ENCODE peak calls at places on chromosomes 2 and 18, in seven cellular contexts. Z is K562; T is CD8-positive, alpha-beta T cell; W is kidney; I is psoas muscle; L is OCI-LY7; D is AG04450. P is an unnamed sample. For H3K9me3, the result is how much of the 10 kb centered on the place peaks cover.

GRCh38 chr2:182020319-182021055 is 34.8 kb downstream of the PPP1R1C start:
- DNase-seq in Z (no peak), T (no peak), W (no peak), I (no peak), L (no peak), D (no peak), P (no peak)

GRCh38 chr2:100527420-100528015 is 35.3 kb upstream of the PDCL3 start:
- DNase-seq in Z (no peak), T (no peak), W (no peak), I (no peak), L (no peak), D (no peak), P (no peak)

GRCh38 chr2:73999881-74000597 is 15.3 kb downstream of the TET3 start:
- DNase-seq in Z (no peak), T (no peak), W (no peak), I (no peak), L (no peak), D (peak), P (peak)

GRCh38 chr2:45643543-45644542 is 7.6 kb upstream of the PRKCE start:
- DNase-seq in Z (peak), T (peak), W (peak), I (peak), L (peak), D (no peak), P (peak)

GRCh38 chr18:38262666-38263065 is 697.1 kb upstream of the CELF4 start:
- DNase-seq in Z (no peak), T (no peak), W (no peak), I (no peak), L (no peak), D (no peak), P (no peak)

GRCh38 chr2:16226942-16227664 is 286.8 kb downstream of the MYCN start:
- DNase-seq in Z (no peak), T (no peak), W (no peak), I (no peak), L (no peak), D (no peak), P (no peak)

GRCh38 chr18:75681538-75682115 is 254.1 kb upstream of the SMIM21 start:
- DNase-seq in Z (no peak), T (no peak), W (no peak), I (no peak), L (no peak), D (no peak), P (no peak)

GRCh38 chr2:201806442-201806841 is at the start of gene CDK15:
- DNase-seq in Z (peak), T (no peak), W (peak), I (no peak), L (no peak), D (no peak), P (peak)

GRCh38 chr18:5197461-5197860 is 404 bp upstream of the AKAIN1 start:
- DNase-seq in Z (no peak), T (no peak), W (no peak), I (no peak), L (no peak), D (no peak), P (no peak)

GRCh38 chr18:28399781-28400362 is 222.9 kb upstream of the CDH2 start:
- DNase-seq in Z (no peak), T (no peak), W (no peak), I (no peak), L (no peak), D (no peak), P (no peak)

DNA sequence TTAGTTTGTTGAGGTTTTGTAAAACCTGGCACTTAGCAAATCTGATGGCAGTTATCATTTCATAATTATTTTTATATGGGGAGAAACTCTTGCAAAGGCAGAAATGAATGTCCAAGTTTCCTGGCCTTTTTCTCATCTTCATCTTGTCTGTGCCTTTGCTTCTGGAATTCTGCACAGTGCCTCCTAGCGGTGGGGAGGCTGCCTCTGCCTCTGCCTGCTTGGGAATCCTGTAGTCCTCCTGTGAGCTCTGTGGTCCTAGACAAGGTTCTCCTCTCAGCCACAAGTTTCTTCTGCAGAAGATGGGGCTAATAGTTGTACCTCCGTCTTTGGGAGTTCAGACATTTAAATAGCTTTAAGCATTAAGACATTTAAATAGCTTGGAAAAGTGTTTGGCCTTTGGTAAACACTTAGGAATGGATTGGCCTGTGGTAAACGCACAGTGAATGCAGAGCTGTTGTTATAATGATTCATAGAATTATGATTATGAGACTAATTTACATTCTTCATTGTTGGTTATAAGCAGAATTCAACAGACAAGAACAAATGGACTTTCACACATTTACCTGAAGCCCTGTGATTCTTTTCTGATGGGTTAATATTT is 101.2 kb downstream of the ZNF236 start:
- DNase-seq in Z (peak), T (no peak), W (no peak), I (no peak), L (no peak), D (no peak), P (no peak)
- H3K4me3 ChIP-seq in Z (no peak), T (no peak), W (no peak), I (no peak), L (no peak), D (no peak), P (no peak)

DNA sequence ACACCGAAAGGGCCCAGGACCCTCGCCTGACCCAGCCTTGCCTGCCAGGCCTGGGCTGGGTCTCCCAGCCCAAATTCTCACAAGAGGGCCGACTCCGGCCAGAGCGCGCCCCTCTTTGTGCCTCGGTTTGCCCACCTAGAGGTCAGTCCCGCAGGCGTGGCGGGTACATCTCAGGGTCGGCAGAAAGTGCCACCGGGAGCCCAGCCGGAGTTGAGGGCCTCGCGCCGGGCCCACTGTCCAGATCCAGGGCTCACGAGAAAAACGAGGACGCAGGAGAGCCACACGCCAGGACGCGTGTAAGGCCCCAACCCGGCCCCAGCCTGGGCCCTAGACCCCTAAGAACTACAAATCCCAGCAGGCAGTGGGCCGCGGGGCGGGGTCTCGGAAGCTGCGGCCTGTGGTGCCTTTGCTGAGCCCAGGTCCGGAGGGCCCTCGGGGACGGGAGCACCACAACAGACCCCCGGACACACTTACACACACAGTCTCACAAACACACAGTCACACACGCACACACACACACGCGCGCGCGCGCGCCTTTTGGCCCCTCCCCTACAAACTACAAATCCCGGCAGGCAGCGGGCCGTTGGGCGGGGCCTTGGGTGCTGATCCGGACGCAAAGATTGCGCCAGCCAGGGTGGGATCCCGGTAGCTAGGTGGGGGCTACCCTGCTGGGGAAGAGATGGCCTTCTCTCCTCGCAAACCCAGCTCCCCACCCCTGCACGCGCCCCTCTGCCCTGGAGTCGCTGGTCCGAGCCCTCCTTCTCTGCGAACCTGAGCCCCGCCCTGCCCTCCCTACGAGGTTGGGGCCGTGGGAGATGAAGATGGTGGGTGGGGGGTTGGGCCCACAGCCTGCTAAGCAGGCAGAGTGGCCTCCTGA is at the start of gene SH2D6:
- DNase-seq in Z (peak), T (peak), W (peak), I (peak), L (peak), D (peak), P (peak)
- TF ChIP-seq CTCF in Z (no peak), T (no peak), W (no peak), I (no peak), L (no peak), D (no peak), P (no peak)

GRCh38 chr2:168208652-168209051 is 38.7 kb downstream of the STK39 start:
- DNase-seq in Z (peak), T (no peak), W (no peak), I (no peak), L (no peak), D (no peak), P (no peak)
- H3K9me3 ChIP-seq in Z (under half), T (under half), W (under half), I (under half), L (under half), D (under half), P (under half)

DNA sequence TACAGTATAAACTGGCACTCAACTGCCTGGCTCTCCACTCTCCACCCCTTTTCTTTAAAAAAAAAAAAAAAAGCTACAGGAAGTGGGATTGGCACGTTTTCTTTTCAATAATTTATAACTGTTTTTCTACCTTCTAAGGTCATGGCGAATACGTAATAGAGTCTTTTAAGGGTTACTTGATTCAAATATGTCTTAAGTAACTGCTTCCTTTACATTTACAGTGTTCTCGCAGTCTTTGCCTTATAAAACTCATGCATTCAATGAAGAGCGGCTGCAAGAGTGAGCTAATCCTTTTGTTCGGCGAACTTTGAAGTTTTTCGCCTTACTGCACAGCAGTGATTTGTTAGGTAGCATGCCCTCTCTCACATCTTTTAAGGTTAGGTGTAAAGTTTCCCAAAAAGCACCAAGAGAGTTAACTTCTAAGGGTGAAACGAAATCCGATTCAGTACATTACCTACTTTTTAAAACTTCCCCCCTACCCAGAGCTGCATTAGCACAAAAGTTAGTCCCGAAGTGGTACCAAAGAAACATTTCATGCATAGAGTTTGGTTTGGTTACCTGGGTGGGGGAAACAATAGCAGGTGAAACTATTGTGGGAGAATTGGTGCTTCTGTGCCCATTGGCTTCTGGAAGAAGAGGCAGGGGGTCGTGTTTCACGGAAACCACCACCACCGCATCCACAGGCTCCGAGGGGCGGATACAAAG is 2.0 kb downstream of the KCTD1 start:
- DNase-seq in Z (no peak), T (no peak), W (no peak), I (no peak), L (no peak), D (no peak), P (no peak)
- H3K4me3 ChIP-seq in Z (no peak), T (no peak), W (peak), I (peak), L (peak), D (peak), P (no peak)

DNA sequence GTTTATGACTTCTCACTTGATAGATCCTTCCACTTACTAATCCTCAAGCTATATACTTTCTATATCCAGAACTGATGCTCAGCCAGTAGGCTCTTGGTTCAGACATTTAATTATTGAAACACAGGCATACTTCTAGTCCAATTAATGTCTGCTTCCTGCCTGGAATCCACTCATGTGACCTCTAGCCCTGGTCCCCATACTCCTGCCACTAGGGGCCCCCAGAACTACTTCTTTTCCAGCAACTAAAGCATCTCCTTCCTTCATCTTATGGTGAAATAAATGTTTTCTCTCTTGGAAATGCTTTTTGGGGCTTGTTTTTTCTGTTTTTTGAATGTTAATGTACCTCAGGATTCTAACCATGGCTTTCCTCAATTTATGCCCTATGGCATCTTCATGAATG is 527.6 kb downstream of the SATB2 start:
- DNase-seq in Z (no peak), T (no peak), W (no peak), I (no peak), L (peak), D (no peak), P (no peak)
- TF ChIP-seq CTCF in Z (no peak), T (no peak), W (no peak), I (no peak), L (peak), D (peak), P (no peak)

P was measured in mucosa of descending colon.